ENCODE peak calls at places on chromosomes 1 and 21, in seven cellular contexts. Y, S, G, K, T, U and M are unnamed samples.

GRCh38 chr1:77413541-77414335 is 131.9 kb downstream of the AK5 start:
- DNase-seq in Y (no peak), S (no peak), G (no peak), K (no peak), T (no peak), U (no peak), M (no peak)

GRCh38 chr21:45747233-45747766 is 103.8 kb downstream of the PCBP3 start:
- DNase-seq in Y (no peak), S (no peak), G (no peak), K (no peak), T (no peak), U (no peak), M (no peak)

GRCh38 chr1:99591886-99592285 is 54.0 kb upstream of the PALMD start:
- DNase-seq in Y (no peak), S (no peak), G (no peak), K (no peak), T (no peak), U (no peak), M (no peak)

GRCh38 chr1:107926436-107927080 is 38.4 kb downstream of the VAV3 start:
- DNase-seq in Y (no peak), S (no peak), G (no peak), K (no peak), T (no peak), U (no peak), M (no peak)

GRCh38 chr1:180215856-180216625 is 14.0 kb upstream of the LHX4 start:
- DNase-seq in Y (no peak), S (no peak), G (no peak), K (no peak), T (no peak), U (no peak), M (no peak)

GRCh38 chr1:44436401-44437394 is 31.6 kb downstream of the RNF220 start:
- DNase-seq in Y (no peak), S (no peak), G (no peak), K (no peak), T (no peak), U (no peak), M (no peak)

GRCh38 chr1:75503221-75503974 is 107.5 kb downstream of the SLC44A5 start:
- DNase-seq in Y (no peak), S (no peak), G (no peak), K (no peak), T (no peak), U (no peak), M (no peak)

GRCh38 chr1:156755527-156755950 is 4.1 kb upstream of the HDGF start:
- DNase-seq in Y (no peak), S (no peak), G (no peak), K (no peak), T (no peak), U (no peak), M (no peak)

GRCh38 chr1:155858805-155859233 is 548 bp upstream of the SYT11 start:
- DNase-seq in Y (peak), S (peak), G (peak), K (no peak), T (no peak), U (no peak), M (peak)

GRCh38 chr21:28518620-28519019 is 474.1 kb downstream of the LTN1 start:
- DNase-seq in Y (no peak), S (no peak), G (no peak), K (no peak), T (no peak), U (no peak), M (no peak)

GRCh38 chr1:221632072-221632471 is 109.8 kb downstream of the DUSP10 start:
- DNase-seq in Y (no peak), S (no peak), G (no peak), K (no peak), T (no peak), U (no peak), M (no peak)

GRCh38 chr1:51317798-51318197 is 12.6 kb downstream of the TTC39A start:
- DNase-seq in Y (no peak), S (no peak), G (no peak), K (no peak), T (no peak), U (no peak), M (no peak)

GRCh38 chr1:151530461-151530860 is 9.6 kb upstream of the TUFT1 start:
- DNase-seq in Y (no peak), S (no peak), G (no peak), K (no peak), T (no peak), U (no peak), M (no peak)

GRCh38 chr1:154975409-154976205 is 1.1 kb downstream of the CKS1B start:
- DNase-seq in Y (peak), S (no peak), G (peak), K (no peak), T (peak), U (peak), M (no peak)

GRCh38 chr1:22971161-22972062 is 1.3 kb downstream of the LACTBL1 start:
- DNase-seq in Y (no peak), S (no peak), G (no peak), K (no peak), T (no peak), U (no peak), M (no peak)

GRCh38 chr1:172149377-172149776 is 271.1 kb upstream of the C1orf105 start:
- DNase-seq in Y (no peak), S (no peak), G (no peak), K (no peak), T (no peak), U (no peak), M (no peak)

DNA sequence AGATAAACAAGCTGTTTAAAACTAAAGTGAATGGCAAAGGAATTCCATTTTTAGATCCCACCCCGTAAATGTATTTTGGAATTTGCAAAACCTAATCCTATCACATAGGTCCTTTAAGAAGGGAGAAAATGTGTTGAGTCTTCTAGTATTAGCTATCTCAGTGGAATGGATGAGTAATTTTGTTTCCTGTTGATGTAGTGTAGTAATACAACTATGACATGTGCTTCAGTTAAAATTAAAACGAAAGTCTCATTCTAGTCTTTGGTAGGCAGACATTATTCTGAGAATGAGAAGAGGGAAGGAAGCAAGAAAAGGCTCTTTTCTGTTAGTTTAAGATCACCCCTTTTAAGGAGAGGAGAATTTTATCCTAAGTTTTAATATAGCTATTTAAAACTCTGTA is 265.9 kb upstream of the C1orf105 start:
- DNase-seq in Y (no peak), S (no peak), G (no peak), K (peak), T (no peak), U (no peak), M (no peak)
- H3K4me3 ChIP-seq in Y (no peak), S (no peak), G (no peak), K (no peak), T (no peak), U (no peak), M (no peak)

GRCh38 chr1:116880952-116881351 is 28.8 kb upstream of the PTGFRN start:
- DNase-seq in Y (peak), S (no peak), G (peak), K (no peak), T (no peak), U (no peak), M (no peak)

GRCh38 chr1:116878804-116879477 is 30.8 kb upstream of the PTGFRN start:
- DNase-seq in Y (peak), S (no peak), G (peak), K (peak), T (peak), U (no peak), M (no peak)

GRCh38 chr1:116882866-116883265 is 26.9 kb upstream of the PTGFRN start:
- DNase-seq in Y (peak), S (no peak), G (no peak), K (no peak), T (no peak), U (no peak), M (no peak)

GRCh38 chr1:116879478-116880133 is 30.1 kb upstream of the PTGFRN start:
- DNase-seq in Y (peak), S (no peak), G (no peak), K (no peak), T (no peak), U (no peak), M (no peak)

GRCh38 chr1:116881879-116882520 is 27.7 kb upstream of the PTGFRN start:
- DNase-seq in Y (peak), S (peak), G (peak), K (no peak), T (peak), U (no peak), M (peak)
- TF ChIP-seq CTCF in Y (peak), S (no peak), G (peak), K (peak), T (peak), U (no peak), M (peak)

GRCh38 chr1:29239142-29239541 is 2.8 kb downstream of the PTPRU start:
- DNase-seq in Y (no peak), S (no peak), G (no peak), K (no peak), T (no peak), U (no peak), M (no peak)

GRCh38 chr1:29236993-29237905 is 927 bp downstream of the PTPRU start:
- DNase-seq in Y (peak), S (peak), G (peak), K (no peak), T (peak), U (no peak), M (no peak)

GRCh38 chr1:29236743-29236992 is 346 bp downstream of the PTPRU start:
- DNase-seq in Y (no peak), S (no peak), G (no peak), K (no peak), T (no peak), U (no peak), M (no peak)

GRCh38 chr1:29238601-29238964 is 2.3 kb downstream of the PTPRU start:
- DNase-seq in Y (no peak), S (no peak), G (no peak), K (no peak), T (no peak), U (no peak), M (no peak)

GRCh38 chr1:29237906-29238600 is 1.7 kb downstream of the PTPRU start:
- DNase-seq in Y (peak), S (peak), G (peak), K (no peak), T (peak), U (peak), M (no peak)
- H3K4me3 ChIP-seq in Y (no peak), S (peak), G (peak), K (peak), T (peak), U (peak), M (peak)

GRCh38 chr1:161495490-161495889 is 9.8 kb upstream of the FCGR2A start:
- DNase-seq in Y (no peak), S (no peak), G (no peak), K (no peak), T (no peak), U (no peak), M (no peak)
- TF ChIP-seq CTCF in Y (no peak), S (no peak), G (no peak), K (no peak), T (no peak), U (no peak), M (no peak)

DNA sequence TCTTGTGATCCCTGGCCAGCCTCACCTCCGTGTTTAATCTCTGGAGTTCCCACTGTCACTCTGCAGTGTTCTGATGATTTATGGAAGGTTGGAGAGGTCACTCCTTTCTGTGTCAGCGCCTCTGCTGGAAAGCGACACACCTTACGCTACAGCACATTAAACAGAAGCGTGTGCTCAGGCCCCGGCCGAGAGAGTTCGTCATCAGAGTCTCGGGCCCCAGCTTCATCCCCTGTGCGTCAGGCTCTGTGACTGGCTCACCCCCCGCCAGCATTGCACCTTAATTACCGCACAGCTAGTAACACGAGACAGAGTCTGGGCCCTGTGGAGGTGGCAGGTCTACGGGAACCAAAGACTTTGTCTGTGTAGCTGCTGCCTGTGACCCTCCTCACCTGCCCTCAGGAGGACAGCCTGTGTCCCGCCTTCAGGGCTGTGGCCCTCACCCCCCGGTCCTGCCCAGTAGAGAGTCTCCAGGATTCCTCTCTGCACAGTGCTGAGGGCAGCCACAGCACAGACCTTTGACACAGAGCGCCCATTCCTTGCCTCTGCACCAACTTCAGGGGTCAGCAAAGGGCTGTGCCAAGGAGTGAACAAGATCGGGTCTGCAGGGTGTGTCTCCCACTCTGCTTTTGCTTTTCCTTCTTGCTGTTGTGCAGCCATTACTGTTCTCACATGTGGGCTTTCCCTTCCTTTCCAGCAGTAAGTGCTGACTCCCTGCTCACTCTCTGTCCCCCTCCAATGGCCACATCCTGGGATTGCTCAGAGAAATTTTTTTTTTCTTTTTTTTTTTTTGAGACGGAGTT is 157.6 kb downstream of the PGBD5 start:
- DNase-seq in Y (peak), S (no peak), G (no peak), K (peak), T (peak), U (no peak), M (peak)
- H3K4me3 ChIP-seq in Y (no peak), S (no peak), G (no peak), K (no peak), T (no peak), U (no peak), M (no peak)

GRCh38 chr21:35674272-35674671 is 386.1 kb downstream of the SETD4 start:
- DNase-seq in Y (no peak), S (no peak), G (no peak), K (no peak), T (no peak), U (no peak), M (no peak)

GRCh38 chr21:35672313-35672712 is 388.0 kb downstream of the SETD4 start:
- DNase-seq in Y (no peak), S (no peak), G (no peak), K (no peak), T (no peak), U (no peak), M (no peak)

GRCh38 chr21:35674895-35675470 is 385.3 kb downstream of the SETD4 start:
- DNase-seq in Y (peak), S (no peak), G (no peak), K (no peak), T (no peak), U (no peak), M (no peak)

GRCh38 chr21:35678393-35678792 is 381.9 kb downstream of the SETD4 start:
- DNase-seq in Y (no peak), S (no peak), G (no peak), K (no peak), T (no peak), U (no peak), M (no peak)

GRCh38 chr21:35677298-35677841 is 383.0 kb downstream of the SETD4 start:
- DNase-seq in Y (peak), S (no peak), G (no peak), K (no peak), T (no peak), U (no peak), M (no peak)
- TF ChIP-seq CTCF in Y (no peak), S (no peak), G (no peak), K (no peak), T (no peak), U (no peak), M (no peak)